ENCODE peak calls at places on chromosomes 13 and 19, in nine cellular contexts. One of them, this sample, is unnamed. For H3K4me1 and H3K9me3, the result is how much of the 10 kb centered on the place peaks cover.

GRCh38 chr13:50353651-50354415 is 338.6 kb downstream of the KCNRG start:
- DNase-seq in naive thymus-derived CD4-positive, alpha-beta T cell: no peak
- DNase-seq in upper lobe of left lung: no peak
- DNase-seq in fibroblast of lung: peak
- DNase-seq in heart right ventricle: no peak
- DNase-seq in thoracic aorta: no peak
- DNase-seq in astrocyte: peak
- DNase-seq in MM.1S: no peak
- DNase-seq in body of pancreas: no peak
- DNase-seq in this sample: no peak

GRCh38 chr19:48501446-48501960 is 10.1 kb downstream of the LMTK3 start:
- DNase-seq in astrocyte: no peak
- DNase-seq in naive thymus-derived CD4-positive, alpha-beta T cell: peak
- DNase-seq in thoracic aorta: no peak
- DNase-seq in upper lobe of left lung: peak
- DNase-seq in body of pancreas: peak
- DNase-seq in heart right ventricle: no peak
- DNase-seq in MM.1S: peak
- DNase-seq in fibroblast of lung: no peak
- DNase-seq in this sample: peak

GRCh38 chr13:111506621-111507020 is 186.2 kb downstream of the TEX29 start:
- DNase-seq in heart right ventricle: no peak
- DNase-seq in MM.1S: no peak
- DNase-seq in naive thymus-derived CD4-positive, alpha-beta T cell: no peak
- DNase-seq in fibroblast of lung: no peak
- DNase-seq in body of pancreas: no peak
- DNase-seq in upper lobe of left lung: peak
- DNase-seq in astrocyte: no peak
- DNase-seq in thoracic aorta: no peak
- DNase-seq in this sample: no peak

GRCh38 chr13:85313761-85314503 is 485.3 kb downstream of the SLITRK6 start:
- DNase-seq in thoracic aorta: no peak
- DNase-seq in body of pancreas: no peak
- DNase-seq in astrocyte: peak
- DNase-seq in upper lobe of left lung: no peak
- DNase-seq in heart right ventricle: no peak
- DNase-seq in MM.1S: no peak
- DNase-seq in naive thymus-derived CD4-positive, alpha-beta T cell: no peak
- DNase-seq in fibroblast of lung: peak
- DNase-seq in this sample: no peak

GRCh38 chr19:45825917-45826893 is 11.1 kb upstream of the RSPH6A start:
- DNase-seq in fibroblast of lung: no peak
- DNase-seq in body of pancreas: no peak
- DNase-seq in MM.1S: no peak
- DNase-seq in heart right ventricle: no peak
- DNase-seq in astrocyte: no peak
- DNase-seq in thoracic aorta: no peak
- DNase-seq in naive thymus-derived CD4-positive, alpha-beta T cell: no peak
- DNase-seq in upper lobe of left lung: no peak
- DNase-seq in this sample: no peak

GRCh38 chr13:75796825-75797224 is 160.7 kb downstream of the LMO7 start:
- DNase-seq in fibroblast of lung: no peak
- DNase-seq in body of pancreas: no peak
- DNase-seq in heart right ventricle: no peak
- DNase-seq in naive thymus-derived CD4-positive, alpha-beta T cell: no peak
- DNase-seq in upper lobe of left lung: no peak
- DNase-seq in astrocyte: no peak
- DNase-seq in MM.1S: no peak
- DNase-seq in thoracic aorta: no peak
- DNase-seq in this sample: no peak

GRCh38 chr19:1568320-1569019 is at the start of gene MEX3D:
- DNase-seq in naive thymus-derived CD4-positive, alpha-beta T cell: peak
- DNase-seq in heart right ventricle: peak
- DNase-seq in astrocyte: peak
- DNase-seq in fibroblast of lung: peak
- DNase-seq in MM.1S: peak
- DNase-seq in upper lobe of left lung: peak
- DNase-seq in body of pancreas: peak
- DNase-seq in thoracic aorta: no peak
- DNase-seq in this sample: peak

GRCh38 chr19:35408284-35409171 is 37.7 kb downstream of the GPR42 start:
- DNase-seq in body of pancreas: no peak
- DNase-seq in thoracic aorta: no peak
- DNase-seq in fibroblast of lung: no peak
- DNase-seq in MM.1S: peak
- DNase-seq in upper lobe of left lung: no peak
- DNase-seq in astrocyte: no peak
- DNase-seq in naive thymus-derived CD4-positive, alpha-beta T cell: no peak
- DNase-seq in heart right ventricle: no peak
- DNase-seq in this sample: no peak

GRCh38 chr13:56351041-56351440 is 789.7 kb upstream of the PRR20A start:
- DNase-seq in fibroblast of lung: no peak
- DNase-seq in upper lobe of left lung: no peak
- DNase-seq in thoracic aorta: no peak
- DNase-seq in naive thymus-derived CD4-positive, alpha-beta T cell: no peak
- DNase-seq in MM.1S: no peak
- DNase-seq in body of pancreas: no peak
- DNase-seq in heart right ventricle: no peak
- DNase-seq in astrocyte: no peak
- DNase-seq in this sample: no peak

GRCh38 chr13:109786457-109787134 is at the start of gene IRS2:
- DNase-seq in heart right ventricle: peak
- DNase-seq in upper lobe of left lung: peak
- DNase-seq in naive thymus-derived CD4-positive, alpha-beta T cell: peak
- DNase-seq in fibroblast of lung: peak
- DNase-seq in MM.1S: peak
- DNase-seq in thoracic aorta: peak
- DNase-seq in astrocyte: peak
- DNase-seq in body of pancreas: peak
- DNase-seq in this sample: peak

GRCh38 chr13:94712287-94712811 is at the start of gene SOX21:
- DNase-seq in naive thymus-derived CD4-positive, alpha-beta T cell: no peak
- DNase-seq in astrocyte: no peak
- DNase-seq in thoracic aorta: no peak
- DNase-seq in fibroblast of lung: peak
- DNase-seq in MM.1S: no peak
- DNase-seq in body of pancreas: no peak
- DNase-seq in upper lobe of left lung: no peak
- DNase-seq in heart right ventricle: no peak
- DNase-seq in this sample: no peak

GRCh38 chr19:7272856-7273578 is 21.2 kb downstream of the INSR start:
- DNase-seq in MM.1S: no peak
- DNase-seq in naive thymus-derived CD4-positive, alpha-beta T cell: no peak
- DNase-seq in body of pancreas: no peak
- DNase-seq in astrocyte: no peak
- DNase-seq in heart right ventricle: no peak
- DNase-seq in upper lobe of left lung: no peak
- DNase-seq in fibroblast of lung: no peak
- DNase-seq in thoracic aorta: no peak
- DNase-seq in this sample: no peak

GRCh38 chr13:75432045-75432444 is 49.9 kb downstream of the TBC1D4 start:
- DNase-seq in MM.1S: no peak
- DNase-seq in fibroblast of lung: no peak
- DNase-seq in body of pancreas: no peak
- DNase-seq in naive thymus-derived CD4-positive, alpha-beta T cell: no peak
- DNase-seq in upper lobe of left lung: no peak
- DNase-seq in astrocyte: no peak
- DNase-seq in thoracic aorta: no peak
- DNase-seq in heart right ventricle: no peak
- DNase-seq in this sample: no peak

GRCh38 chr13:34412817-34413365 is 529.2 kb upstream of the NBEA start:
- DNase-seq in body of pancreas: no peak
- DNase-seq in astrocyte: peak
- DNase-seq in thoracic aorta: no peak
- DNase-seq in heart right ventricle: no peak
- DNase-seq in upper lobe of left lung: no peak
- DNase-seq in naive thymus-derived CD4-positive, alpha-beta T cell: no peak
- DNase-seq in MM.1S: no peak
- DNase-seq in fibroblast of lung: no peak
- DNase-seq in this sample: no peak

DNA sequence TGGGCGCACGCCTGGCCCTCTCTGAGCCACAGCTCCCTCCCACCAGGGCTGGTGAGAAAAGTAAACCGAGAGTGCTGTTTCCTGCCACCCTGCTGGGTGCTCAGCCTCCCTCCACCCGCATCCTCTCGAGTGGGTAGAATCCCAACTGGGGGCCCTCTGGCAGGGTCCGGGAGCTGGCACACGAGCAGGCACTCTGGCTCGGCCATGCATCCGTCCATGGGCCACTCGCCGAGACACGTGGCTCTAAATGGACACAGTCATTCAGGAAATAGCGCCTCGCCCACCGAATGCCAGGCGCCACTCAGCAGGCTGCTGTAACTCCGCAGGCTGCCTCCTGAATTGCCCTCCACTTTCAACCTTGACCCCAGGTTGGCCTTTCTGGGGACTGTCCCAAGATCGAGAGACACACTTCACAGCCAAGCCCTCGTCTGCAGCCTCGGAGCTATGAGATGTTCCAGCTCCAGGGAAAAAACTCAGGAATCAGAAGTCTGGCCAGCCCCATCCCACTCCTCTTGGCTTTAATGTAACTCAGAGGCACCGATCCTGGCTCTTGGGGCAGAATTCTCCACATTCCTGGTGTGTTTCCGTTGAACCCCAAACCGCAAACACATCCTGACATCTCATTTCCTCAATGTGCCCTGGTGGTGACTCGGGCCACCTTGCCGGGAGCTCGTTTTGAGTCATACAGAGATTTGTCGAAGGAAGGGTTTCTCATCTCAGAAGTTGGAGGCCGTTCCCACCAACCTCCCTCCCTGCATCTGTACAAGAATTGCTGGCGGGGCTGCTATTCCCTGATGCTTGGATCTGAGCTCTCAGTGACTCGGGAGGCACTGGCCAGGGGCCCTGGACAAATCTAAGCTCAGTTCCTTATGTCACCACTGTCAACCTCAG is 14.1 kb downstream of the KLF2 start:
- DNase-seq in MM.1S: no peak
- DNase-seq in upper lobe of left lung: peak
- DNase-seq in naive thymus-derived CD4-positive, alpha-beta T cell: no peak
- DNase-seq in astrocyte: peak
- DNase-seq in thoracic aorta: peak
- DNase-seq in body of pancreas: peak
- DNase-seq in fibroblast of lung: peak
- DNase-seq in heart right ventricle: no peak
- DNase-seq in this sample: peak
- H3K4me1 ChIP-seq in MM.1S: under half
- H3K4me1 ChIP-seq in upper lobe of left lung: under half
- H3K4me1 ChIP-seq in naive thymus-derived CD4-positive, alpha-beta T cell: half or more
- H3K4me1 ChIP-seq in astrocyte: under half
- H3K4me1 ChIP-seq in thoracic aorta: under half
- H3K4me1 ChIP-seq in body of pancreas: under half
- H3K4me1 ChIP-seq in fibroblast of lung: under half
- H3K4me1 ChIP-seq in heart right ventricle: under half
- H3K4me1 ChIP-seq in this sample: under half

GRCh38 chr19:37564624-37565369 is 29.8 kb downstream of the ZNF571 start:
- DNase-seq in upper lobe of left lung: no peak
- DNase-seq in thoracic aorta: no peak
- DNase-seq in fibroblast of lung: peak
- DNase-seq in MM.1S: no peak
- DNase-seq in astrocyte: no peak
- DNase-seq in heart right ventricle: no peak
- DNase-seq in naive thymus-derived CD4-positive, alpha-beta T cell: no peak
- DNase-seq in body of pancreas: no peak
- DNase-seq in this sample: no peak
- H3K9me3 ChIP-seq in upper lobe of left lung: half or more
- H3K9me3 ChIP-seq in thoracic aorta: under half
- H3K9me3 ChIP-seq in fibroblast of lung: under half
- H3K9me3 ChIP-seq in MM.1S: under half
- H3K9me3 ChIP-seq in astrocyte: half or more
- H3K9me3 ChIP-seq in heart right ventricle: under half
- H3K9me3 ChIP-seq in naive thymus-derived CD4-positive, alpha-beta T cell: half or more
- H3K9me3 ChIP-seq in body of pancreas: under half
- H3K9me3 ChIP-seq in this sample: under half

DNA sequence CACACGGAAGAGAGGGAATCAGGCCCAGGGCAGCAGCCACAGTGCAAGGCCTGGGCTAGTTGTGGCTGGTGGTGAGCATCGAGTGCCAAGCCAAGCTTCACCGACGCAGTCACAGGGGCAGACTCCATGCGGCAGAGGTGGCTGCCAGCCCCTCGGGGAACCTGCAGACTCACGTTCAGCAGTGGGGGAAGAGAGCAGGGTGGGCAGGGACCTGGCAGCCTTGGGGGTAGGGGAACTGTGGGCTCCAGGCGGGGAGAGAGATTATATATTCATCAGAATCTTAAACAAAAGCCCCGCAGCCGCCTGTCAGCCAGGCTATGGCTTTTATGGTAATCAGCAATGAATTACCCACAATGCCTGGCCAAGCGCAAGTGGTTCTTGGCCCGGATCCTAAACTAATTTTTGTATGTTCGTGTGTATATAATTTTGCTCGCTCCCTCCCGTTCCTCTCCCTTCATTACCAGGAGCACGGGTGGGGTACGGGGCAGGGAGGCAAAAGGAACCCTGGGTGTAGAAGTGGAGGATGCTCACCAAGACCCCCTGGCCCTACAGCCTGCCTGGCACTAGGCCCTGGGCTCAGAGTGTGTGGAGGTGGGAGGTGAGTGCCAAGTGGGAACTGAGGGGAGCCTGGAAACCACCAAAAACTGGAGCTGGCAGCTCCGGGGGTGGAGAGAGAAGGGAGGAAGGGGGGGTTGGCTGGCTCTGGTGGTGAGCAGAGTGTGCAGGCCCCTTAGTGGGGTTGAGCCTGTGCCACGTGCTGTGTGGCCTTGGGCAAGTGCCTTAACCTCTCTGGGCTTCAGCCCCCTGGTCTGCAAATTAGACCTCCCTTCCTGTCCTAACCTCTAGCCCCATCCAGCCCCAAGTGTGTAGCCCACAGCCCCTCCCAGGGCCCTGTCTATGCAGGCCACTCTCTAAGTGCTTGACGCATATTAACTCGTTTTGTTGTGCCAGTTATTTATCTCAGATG is 31.9 kb downstream of the PTPRS start:
- DNase-seq in upper lobe of left lung: peak
- DNase-seq in fibroblast of lung: peak
- DNase-seq in naive thymus-derived CD4-positive, alpha-beta T cell: no peak
- DNase-seq in MM.1S: no peak
- DNase-seq in heart right ventricle: peak
- DNase-seq in astrocyte: peak
- DNase-seq in body of pancreas: peak
- DNase-seq in thoracic aorta: peak
- DNase-seq in this sample: no peak
- H3K27ac ChIP-seq in upper lobe of left lung: no peak
- H3K27ac ChIP-seq in fibroblast of lung: peak
- H3K27ac ChIP-seq in naive thymus-derived CD4-positive, alpha-beta T cell: no peak
- H3K27ac ChIP-seq in MM.1S: no peak
- H3K27ac ChIP-seq in heart right ventricle: peak
- H3K27ac ChIP-seq in astrocyte: peak
- H3K27ac ChIP-seq in body of pancreas: peak
- H3K27ac ChIP-seq in thoracic aorta: peak
- H3K27ac ChIP-seq in this sample: peak

DNA sequence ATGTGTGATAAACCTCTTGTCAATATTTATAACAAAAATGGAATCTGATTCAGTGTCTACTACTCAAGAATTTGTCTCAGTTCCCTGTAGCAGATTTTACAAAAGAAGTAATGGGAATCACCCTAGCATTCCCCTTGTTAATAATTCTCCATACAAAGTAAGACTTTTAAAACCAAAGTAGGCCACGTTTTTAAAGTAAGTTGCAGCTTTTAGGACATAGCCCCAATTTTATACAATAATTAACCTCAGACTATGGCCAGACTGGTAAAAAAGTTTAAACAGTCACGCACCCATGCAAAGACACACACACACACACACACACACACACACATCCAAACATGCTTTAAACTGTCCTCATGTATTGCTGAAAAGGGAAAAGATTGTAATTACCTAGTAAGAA is 589.9 kb downstream of the PCDH9 start:
- DNase-seq in astrocyte: no peak
- DNase-seq in body of pancreas: no peak
- DNase-seq in fibroblast of lung: no peak
- DNase-seq in heart right ventricle: no peak
- DNase-seq in naive thymus-derived CD4-positive, alpha-beta T cell: no peak
- DNase-seq in upper lobe of left lung: no peak
- DNase-seq in MM.1S: no peak
- DNase-seq in thoracic aorta: no peak
- DNase-seq in this sample: no peak
- H3K4me1 ChIP-seq in astrocyte: under half
- H3K4me1 ChIP-seq in body of pancreas: under half
- H3K4me1 ChIP-seq in fibroblast of lung: under half
- H3K4me1 ChIP-seq in heart right ventricle: under half
- H3K4me1 ChIP-seq in naive thymus-derived CD4-positive, alpha-beta T cell: under half
- H3K4me1 ChIP-seq in upper lobe of left lung: under half
- H3K4me1 ChIP-seq in MM.1S: under half
- H3K4me1 ChIP-seq in thoracic aorta: under half
- H3K4me1 ChIP-seq in this sample: under half